ENCODE peak calls at places on chromosomes 5 and 9, in six cellular contexts. V is dorsolateral prefrontal cortex; W is IMR-90; T is activated CD8-positive, alpha-beta T cell treated with anti-CD3 and anti-CD28 coated beads for 36 hours; H is right lobe of liver; J is sigmoid colon. C is an unnamed sample.
A peak's percentile ranks its signal among the peaks of the same experiment; 100 is the strongest.

GRCh38 chr9:124813496-124814177 is 36.7 kb downstream of the OLFML2A start:
- DNase-seq in V (no peak), W (no peak), T (no peak), J (no peak), H (no peak), C (no peak)

GRCh38 chr5:66717455-66718373 is 121.5 kb downstream of the MAST4 start:
- DNase-seq in V (no peak), W (no peak), H (no peak), T (no peak), J (no peak), C (no peak)

GRCh38 chr5:150055707-150056443 is 30.5 kb downstream of the CSF1R start:
- DNase-seq in J (no peak), V (no peak), W (no peak), H (no peak), T (no peak), C (no peak)

GRCh38 chr9:122812736-122813135 is 12.8 kb downstream of the OR1K1 start:
- DNase-seq in J (no peak), H (no peak), V (no peak), T (no peak), W (no peak), C (no peak)

GRCh38 chr9:106797299-106797698 is 65.7 kb upstream of the ZNF462 start:
- DNase-seq in J (no peak), W (no peak), T (no peak), H (peak; percentile 62), V (no peak), C (no peak)

GRCh38 chr5:11903614-11904269 is 504 bp downstream of the CTNND2 start:
- DNase-seq in H (peak; percentile 58), V (peak; percentile 58), J (no peak), T (peak; percentile 2), W (no peak), C (peak; percentile 69)

GRCh38 chr9:134043531-134043988 is 18.3 kb downstream of the BRD3OS start:
- DNase-seq in W (no peak), H (no peak), J (no peak), V (no peak), T (no peak), C (no peak)

GRCh38 chr9:20538956-20539355 is 83.3 kb downstream of the MLLT3 start:
- DNase-seq in W (peak; percentile 13), J (no peak), T (no peak), H (no peak), V (no peak), C (no peak)

GRCh38 chr5:150066436-150066835 is 19.9 kb downstream of the CSF1R start:
- DNase-seq in J (peak; percentile 37), T (no peak), H (no peak), V (no peak), W (no peak), C (no peak)

GRCh38 chr5:131973089-131973712 is 27.7 kb upstream of the MEIKIN start:
- DNase-seq in J (no peak), W (no peak), T (no peak), V (no peak), H (no peak), C (no peak)

GRCh38 chr5:172935096-172935495 is 24.1 kb upstream of the RPL26L1 start:
- DNase-seq in H (no peak), T (no peak), V (no peak), W (no peak), J (no peak), C (no peak)

GRCh38 chr9:135355466-135356420 is 123.8 kb upstream of the PPP1R26 start:
- DNase-seq in J (no peak), T (no peak), V (no peak), W (no peak), H (no peak), C (no peak)

GRCh38 chr5:149172261-149172660 is 31.0 kb downstream of the ABLIM3 start:
- DNase-seq in V (no peak), H (no peak), J (no peak), T (peak; percentile 30), W (peak; percentile 92), C (no peak)

GRCh38 chr5:73625905-73626811 is at the start of gene ARHGEF28:
- DNase-seq in J (peak; percentile 76), H (peak; percentile 88), W (peak; percentile 28), T (peak; percentile 17), V (peak; percentile 55), C (peak; percentile 20)

GRCh38 chr9:34463098-34463900 is 4.7 kb downstream of the DNAI1 start:
- DNase-seq in W (peak; percentile 60), V (peak; percentile 51), J (no peak), T (peak; percentile 83), H (no peak), C (no peak)

GRCh38 chr5:171405615-171406014 is 13.8 kb upstream of the FGF18 start:
- DNase-seq in T (no peak), H (no peak), W (peak; percentile 29), V (no peak), J (no peak), C (no peak)

GRCh38 chr9:124477211-124478013 is 27.2 kb downstream of the ADGRD2 start:
- DNase-seq in T (peak; percentile 8), V (no peak), J (no peak), H (no peak), W (no peak), C (no peak)

GRCh38 chr9:123998970-123999621 is 12.5 kb upstream of the LHX2 start:
- DNase-seq in V (no peak), T (peak; percentile 50), W (no peak), J (no peak), H (peak; percentile 54), C (no peak)

GRCh38 chr5:124057815-124058231 is 545.8 kb downstream of the CSNK1G3 start:
- DNase-seq in H (no peak), J (no peak), T (no peak), W (no peak), V (peak; percentile 43), C (no peak)

GRCh38 chr9:110536802-110537201 is 42.7 kb downstream of the SVEP1 start:
- DNase-seq in W (peak; percentile 86), V (no peak), J (no peak), H (no peak), T (no peak), C (no peak)

GRCh38 chr9:23571414-23572104 is 254.5 kb downstream of the ELAVL2 start:
- DNase-seq in T (no peak), W (no peak), V (no peak), H (no peak), J (no peak), C (no peak)

GRCh38 chr5:159094745-159095144 is 5.0 kb downstream of the EBF1 start:
- DNase-seq in J (peak; percentile 92), H (no peak), V (no peak), W (peak; percentile 69), T (peak; percentile 85), C (no peak)

GRCh38 chr9:6495484-6495883 is 82.5 kb downstream of the UHRF2 start:
- DNase-seq in T (no peak), V (no peak), H (no peak), J (no peak), W (no peak), C (no peak)
- TF ChIP-seq CTCF in T (no peak), V (peak; percentile 33), H (no peak), J (no peak), W (no peak), C (no peak)

DNA sequence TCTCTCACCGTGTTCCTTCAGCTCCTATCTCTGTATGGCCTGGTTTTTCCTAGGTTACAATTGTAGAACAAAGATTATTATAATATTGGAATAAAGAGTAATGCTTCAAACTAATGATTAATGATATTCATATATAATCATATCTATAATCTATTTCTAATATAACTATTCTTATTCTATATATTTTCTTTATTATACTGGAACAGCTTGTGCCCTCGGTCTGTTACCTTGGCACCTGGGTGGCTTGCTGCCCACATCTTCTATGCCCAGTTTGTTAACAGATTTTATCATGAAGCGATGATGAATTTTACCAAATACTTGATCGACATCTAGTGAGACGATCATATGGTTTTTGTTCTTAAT is 363.6 kb upstream of the TYRP1 start:
- DNase-seq in H (no peak), T (no peak), J (no peak), V (no peak), W (no peak), C (no peak)
- TF ChIP-seq CTCF in H (no peak), T (no peak), J (no peak), V (peak; percentile 6), W (no peak), C (no peak)

DNA sequence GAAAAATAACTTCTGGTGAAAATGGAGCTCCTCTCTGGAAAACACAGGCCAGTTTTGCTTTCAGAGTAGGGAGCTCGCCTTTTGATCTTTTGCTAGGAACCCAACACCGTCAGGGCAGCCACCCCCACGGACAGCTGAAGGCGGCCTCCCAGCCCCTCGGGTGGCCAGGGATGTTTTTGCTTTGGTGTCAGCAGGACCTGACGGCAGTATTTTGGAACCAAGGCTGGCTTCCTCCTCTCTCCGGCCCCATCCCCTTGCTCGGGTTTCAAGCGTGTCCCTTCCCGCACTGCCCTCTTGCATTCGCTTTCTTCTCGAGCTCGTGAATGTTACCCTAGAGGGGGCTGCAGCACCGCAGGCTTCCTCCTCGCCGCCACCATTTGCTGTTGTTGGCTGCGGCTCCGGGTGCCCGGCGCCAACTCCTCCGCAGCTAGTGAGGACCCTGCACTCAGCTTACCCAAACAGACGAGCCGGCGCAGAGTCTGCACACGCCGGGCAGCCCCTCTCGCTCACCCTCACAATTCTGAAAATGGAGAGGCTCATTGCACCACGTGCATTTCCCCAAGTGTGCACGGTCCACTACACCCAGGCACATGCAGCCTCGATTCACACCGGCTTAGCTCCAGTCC is 35.5 kb upstream of the ADAMTSL1 start:
- DNase-seq in V (peak; percentile 49), T (no peak), W (peak; percentile 44), J (peak; percentile 77), H (peak; percentile 61), C (peak; percentile 14)
- TF ChIP-seq CTCF in V (peak; percentile 66), T (no peak), W (peak; percentile 41), J (no peak), H (peak; percentile 30), C (peak; percentile 32)

DNA sequence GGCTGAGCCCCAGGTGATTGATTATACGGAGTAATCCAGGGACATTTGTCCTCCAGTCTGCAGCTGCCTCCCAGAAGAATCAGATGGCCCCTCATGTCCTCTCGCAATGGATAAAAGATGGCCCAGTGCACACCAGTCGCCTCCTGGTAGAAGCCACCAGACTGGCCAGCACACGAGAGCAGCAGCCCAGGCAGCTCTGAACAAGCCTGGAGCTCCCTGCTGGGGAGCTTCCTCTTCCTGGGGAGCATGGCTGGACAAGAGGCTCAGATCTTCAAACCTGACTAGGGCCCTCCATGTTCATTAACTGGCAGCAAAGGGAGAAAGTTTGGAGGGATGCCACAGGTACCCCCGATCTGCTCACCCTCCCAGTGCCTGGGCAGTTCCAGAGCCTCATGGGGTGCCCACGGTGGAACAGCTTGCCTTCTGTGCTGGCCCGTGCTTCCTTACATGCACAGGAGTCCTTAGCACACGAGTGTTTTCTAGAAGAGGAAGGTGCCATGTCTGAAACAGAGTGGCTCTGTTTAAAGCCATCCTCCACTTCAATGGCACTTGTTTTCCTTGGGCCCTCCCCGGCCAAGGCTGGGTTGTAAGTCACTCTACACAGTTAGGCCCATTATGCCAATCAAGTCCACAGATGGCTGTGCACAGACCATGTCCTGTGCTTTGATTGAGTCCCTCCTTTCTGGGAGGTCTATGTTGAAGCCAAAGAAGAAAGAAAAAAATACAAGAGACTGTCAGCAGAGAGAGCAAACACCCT is 75.6 kb downstream of the PRRT1B start:
- DNase-seq in W (no peak), J (no peak), V (peak; percentile 39), T (no peak), H (no peak), C (no peak)
- TF ChIP-seq CTCF in W (no peak), J (no peak), V (no peak), T (no peak), H (no peak), C (no peak)

GRCh38 chr9:112868956-112869594 is 21.6 kb downstream of the SLC46A2 start:
- DNase-seq in J (peak; percentile 26), V (no peak), H (no peak), T (no peak), W (no peak), C (no peak)
- TF ChIP-seq CTCF in J (no peak), V (no peak), H (no peak), T (no peak), W (no peak), C (no peak)

GRCh38 chr5:145859897-145860296 is 12.9 kb downstream of the GRXCR2 start:
- DNase-seq in V (no peak), W (no peak), H (no peak), J (no peak), T (no peak), C (no peak)
- TF ChIP-seq CTCF in V (no peak), W (peak; percentile 1), H (no peak), J (no peak), T (no peak), C (peak; percentile 31)

C was measured in progenitor cell of endocrine pancreas.